ENCODE peak calls at places on chromosome 7, in five cellular contexts. U is fibroblast of lung, P is astrocyte, J is HCT116, S is endothelial cell of umbilical vein. T is an unnamed sample.
A peak's percentile ranks its signal among the peaks of the same experiment; 100 is the strongest.

GRCh38 chr7:26399309-26399610 is 107.6 kb downstream of the SNX10 start:
- DNase-seq in U (peak; percentile 42), P (no peak), J (no peak), S (peak; percentile 78), T (peak; percentile 39)

GRCh38 chr7:137880432-137880831 is 33.7 kb upstream of the DGKI start:
- DNase-seq in U (peak; percentile 92), P (peak; percentile 91), J (no peak), S (no peak), T (no peak)

GRCh38 chr7:68146970-68147369 is 1150.3 kb downstream of the TYW1 start:
- DNase-seq in U (no peak), P (no peak), J (no peak), S (no peak), T (no peak)

GRCh38 chr7:91164948-91165845 is 99.0 kb upstream of the FZD1 start:
- DNase-seq in U (peak; percentile 91), P (peak; percentile 90), J (no peak), S (no peak), T (no peak)

GRCh38 chr7:47720141-47720906 is 138.4 kb upstream of the TNS3 start:
- DNase-seq in U (peak; percentile 78), P (peak; percentile 78), J (no peak), S (no peak), T (no peak)

GRCh38 chr7:107913846-107914245 is 22.9 kb downstream of the DLD start:
- DNase-seq in U (peak; percentile 33), P (no peak), J (no peak), S (no peak), T (no peak)

GRCh38 chr7:12703881-12704280 is 16.4 kb downstream of the ARL4A start:
- DNase-seq in U (peak; percentile 48), P (peak; percentile 38), J (no peak), S (no peak), T (no peak)

GRCh38 chr7:3739983-3740382 is 438.9 kb downstream of the SDK1 start:
- DNase-seq in U (no peak), P (no peak), J (no peak), S (no peak), T (no peak)

GRCh38 chr7:135147899-135148721 is at the start of gene TMEM140:
- DNase-seq in U (no peak), P (no peak), J (no peak), S (peak; percentile 92), T (peak; percentile 76)

GRCh38 chr7:134601459-134601858 is 45.2 kb upstream of the BPGM start:
- DNase-seq in U (no peak), P (no peak), J (no peak), S (no peak), T (no peak)

GRCh38 chr7:11300231-11300630 is 326.6 kb downstream of the PHF14 start:
- DNase-seq in U (no peak), P (no peak), J (no peak), S (no peak), T (no peak)

GRCh38 chr7:134900430-134900876 is 85.9 kb upstream of the AGBL3 start:
- DNase-seq in U (no peak), P (no peak), J (no peak), S (no peak), T (no peak)

GRCh38 chr7:38181111-38181510 is 3.1 kb downstream of the STARD3NL start:
- DNase-seq in U (no peak), P (no peak), J (no peak), S (peak; percentile 56), T (no peak)

GRCh38 chr7:18305866-18306265 is 189.7 kb upstream of the HDAC9 start:
- DNase-seq in U (peak; percentile 27), P (peak; percentile 29), J (no peak), S (no peak), T (no peak)

GRCh38 chr7:99128076-99128950 is 15.6 kb downstream of the SMURF1 start:
- DNase-seq in U (no peak), P (no peak), J (no peak), S (no peak), T (no peak)

GRCh38 chr7:96198047-96198636 is 123.8 kb downstream of the SLC25A13 start:
- DNase-seq in U (peak; percentile 40), P (peak; percentile 31), J (no peak), S (no peak), T (no peak)

GRCh38 chr7:50595538-50596102 is 30.4 kb upstream of the DDC start:
- DNase-seq in U (peak; percentile 54), P (peak; percentile 36), J (peak; percentile 34), S (peak; percentile 29), T (peak; percentile 37)

GRCh38 chr7:74248156-74248555 is 6.0 kb downstream of the RFC2 start:
- DNase-seq in U (no peak), P (no peak), J (no peak), S (no peak), T (no peak)

GRCh38 chr7:127887631-127888030 is 143.6 kb downstream of the LRRC4 start:
- DNase-seq in U (no peak), P (no peak), J (no peak), S (no peak), T (no peak)

GRCh38 chr7:27161214-27161720 is 4.1 kb downstream of the HOXA9 start:
- DNase-seq in U (no peak), P (no peak), J (no peak), S (no peak), T (peak; percentile 15)

GRCh38 chr7:124688991-124689390 is 76.6 kb downstream of the GPR37 start:
- DNase-seq in U (peak; percentile 81), P (peak; percentile 73), J (no peak), S (no peak), T (no peak)

GRCh38 chr7:134552105-134552504 is 3.2 kb downstream of the AKR1B15 start:
- DNase-seq in U (no peak), P (no peak), J (no peak), S (no peak), T (peak; percentile 34)

GRCh38 chr7:135160098-135160857 is 10.2 kb downstream of the CYREN start:
- DNase-seq in U (peak; percentile 52), P (peak; percentile 33), J (no peak), S (peak; percentile 95), T (no peak)

GRCh38 chr7:11207565-11207964 is 233.9 kb downstream of the PHF14 start:
- DNase-seq in U (no peak), P (no peak), J (no peak), S (no peak), T (no peak)

GRCh38 chr7:138246391-138246790 is 170.1 kb downstream of the AKR1D1 start:
- DNase-seq in U (no peak), P (no peak), J (no peak), S (no peak), T (peak; percentile 19)

GRCh38 chr7:32643194-32643593 is 147.9 kb downstream of the AVL9 start:
- DNase-seq in U (no peak), P (no peak), J (no peak), S (no peak), T (no peak)

GRCh38 chr7:132891554-132891953 is 190.3 kb downstream of the CHCHD3 start:
- DNase-seq in U (no peak), P (no peak), J (no peak), S (no peak), T (no peak)

GRCh38 chr7:142872106-142872675 is 13.4 kb downstream of the TRPV6 start:
- DNase-seq in U (no peak), P (no peak), J (no peak), S (no peak), T (no peak)
- TF ChIP-seq EZH2 in U (no peak), P (no peak), J (no peak), S (no peak), T (no peak)

GRCh38 chr7:121873795-121874194 is 834 bp downstream of the PTPRZ1 start:
- DNase-seq in U (no peak), P (no peak), J (no peak), S (peak; percentile 19), T (no peak)

GRCh38 chr7:121875203-121875602 is 2.2 kb downstream of the PTPRZ1 start:
- DNase-seq in U (no peak), P (no peak), J (no peak), S (no peak), T (no peak)

DNA sequence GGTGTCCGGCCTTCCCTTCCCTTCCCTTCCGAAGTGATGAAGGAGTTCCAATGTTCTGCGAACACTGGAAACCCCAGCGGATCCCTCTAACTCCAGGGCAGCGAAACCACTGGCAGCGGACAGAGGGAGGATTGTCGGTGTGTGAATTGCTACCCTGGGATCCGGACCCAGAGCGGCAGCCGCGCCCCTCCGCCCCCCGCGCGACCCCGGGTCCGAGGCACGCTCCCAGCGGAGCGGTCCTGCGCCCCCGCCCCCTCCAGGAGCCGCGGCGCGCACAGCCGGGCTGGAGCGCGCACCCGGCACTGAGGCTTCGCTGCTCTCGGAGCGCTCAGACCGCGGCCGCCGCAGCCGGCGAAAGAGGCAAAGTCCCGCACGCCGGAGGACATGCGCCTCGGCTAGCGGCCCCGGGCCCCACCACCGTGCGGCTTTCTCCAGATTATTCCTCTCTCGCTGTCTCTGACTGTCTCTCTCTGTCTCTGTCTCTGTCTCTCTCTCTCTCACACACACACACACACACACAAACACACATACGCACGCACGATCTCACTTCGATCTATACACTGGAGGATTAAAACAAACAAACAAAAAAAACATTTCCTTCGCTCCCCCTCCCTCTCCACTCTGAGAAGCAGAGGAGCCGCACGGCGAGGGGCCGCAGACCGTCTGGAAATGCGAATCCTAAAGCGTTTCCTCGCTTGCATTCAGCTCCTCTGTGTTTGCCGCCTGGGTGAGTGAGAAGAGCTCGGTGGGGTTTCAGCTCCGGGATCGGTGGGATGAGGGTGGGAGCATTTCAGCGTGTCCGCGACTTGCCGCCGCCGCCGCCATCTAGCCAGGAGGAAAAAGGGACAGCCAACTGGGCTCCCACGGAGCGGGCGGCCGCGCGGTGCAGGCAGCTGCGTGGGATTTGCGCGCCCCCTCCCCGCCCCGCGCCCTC is at the start of gene PTPRZ1:
- DNase-seq in U (peak; percentile 34), P (peak; percentile 20), J (no peak), S (peak; percentile 21), T (peak; percentile 69)
- TF ChIP-seq EZH2 in U (no peak), P (no peak), J (no peak), S (peak; percentile 91), T (no peak)

DNA sequence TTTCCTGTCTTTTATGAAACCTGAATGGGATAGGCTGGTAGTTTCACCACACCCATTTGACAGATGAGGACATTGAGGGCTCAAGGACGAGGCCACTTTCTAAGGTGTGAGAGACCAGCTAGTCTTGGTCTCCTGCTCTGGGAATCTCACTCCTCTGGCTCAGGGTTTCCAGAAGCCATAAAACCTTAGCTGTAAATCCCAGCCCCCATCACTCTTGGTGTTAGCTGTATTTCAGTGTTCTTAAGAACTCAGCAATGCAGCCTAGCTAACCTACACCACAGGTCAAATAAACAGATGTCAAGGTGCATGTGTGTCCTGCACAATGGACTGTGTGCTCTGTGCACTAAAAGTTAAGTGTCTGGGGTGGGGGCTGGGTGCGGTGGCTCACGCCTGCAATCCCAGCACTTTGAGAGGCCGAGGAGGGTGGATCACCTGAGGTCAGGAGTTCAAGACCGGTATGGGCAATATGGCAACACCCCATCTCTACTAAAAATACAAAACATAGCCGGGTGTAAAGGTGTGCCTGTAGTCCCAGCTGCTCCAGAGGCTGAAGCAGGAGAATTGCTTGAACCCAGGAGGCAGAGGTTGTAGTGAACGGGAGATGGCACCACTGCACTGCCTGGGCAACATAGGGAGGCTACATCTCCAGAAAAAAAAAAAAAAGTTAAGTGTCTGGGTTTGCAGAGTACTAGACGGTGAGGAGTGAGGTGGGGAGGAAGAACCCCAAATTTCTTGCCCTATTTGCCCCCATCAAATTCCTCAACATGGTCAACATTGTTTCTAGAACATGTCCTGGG is 547 bp upstream of the EPO start:
- DNase-seq in U (peak; percentile 42), P (peak; percentile 19), J (no peak), S (no peak), T (no peak)
- TF ChIP-seq EZH2 in U (peak; percentile 64), P (no peak), J (no peak), S (no peak), T (no peak)

DNA sequence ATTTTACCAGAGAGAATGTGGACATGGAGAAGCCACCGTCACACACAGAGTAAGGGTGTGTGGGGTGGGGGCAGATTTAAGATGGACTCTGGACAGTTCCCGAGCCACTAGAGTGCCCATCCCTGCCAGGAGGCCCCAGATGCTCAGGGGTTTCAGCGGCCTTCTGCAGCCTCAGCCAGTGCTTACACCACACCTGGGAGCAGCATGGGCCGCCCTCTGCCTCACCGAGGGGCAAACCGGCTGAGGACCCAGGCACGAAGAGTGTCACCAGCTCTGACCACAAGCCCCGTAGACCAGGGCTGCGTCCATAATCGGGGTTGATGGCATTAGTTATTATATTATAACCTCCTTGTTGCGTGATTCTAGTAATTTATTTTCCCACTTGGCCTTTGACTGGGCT is 6.7 kb upstream of the MNX1 start:
- DNase-seq in U (no peak), P (no peak), J (no peak), S (no peak), T (no peak)
- TF ChIP-seq EZH2 in U (no peak), P (no peak), J (no peak), S (no peak), T (no peak)